ENCODE peak calls at places on chromosomes 13 and 19, in six cellular contexts. Y is AG04450, I is WTC11, Q is tibial artery, H is breast epithelium, B is glutamatergic neuron. J is an unnamed sample.

GRCh38 chr13:79490846-79491245 is 9.9 kb downstream of the NDFIP2 start:
- DNase-seq in B (no peak), Q (no peak), H (no peak), I (no peak), Y (no peak), J (no peak)

GRCh38 chr19:47032171-47032811 is 12.7 kb downstream of the NPAS1 start:
- DNase-seq in Y (no peak), Q (no peak), H (no peak), B (peak), I (peak), J (no peak)

GRCh38 chr19:53192771-53193533 is at the start of gene ZNF665:
- DNase-seq in I (peak), Y (peak), H (peak), B (peak), Q (peak), J (peak)

GRCh38 chr13:38166121-38166520 is 183.5 kb upstream of the UFM1 start:
- DNase-seq in B (no peak), Y (no peak), Q (no peak), H (no peak), I (no peak), J (no peak)

GRCh38 chr19:8473652-8474476 is 28.6 kb downstream of the PRAM1 start:
- DNase-seq in B (no peak), Q (no peak), I (no peak), Y (no peak), H (no peak), J (no peak)

GRCh38 chr19:57560049-57560491 is 407 bp upstream of the ZNF550 start:
- DNase-seq in Y (peak), B (no peak), H (peak), Q (no peak), I (no peak), J (no peak)

GRCh38 chr13:83929147-83929546 is 46.9 kb upstream of the SLITRK1 start:
- DNase-seq in Q (no peak), B (no peak), Y (no peak), I (no peak), H (no peak), J (no peak)

GRCh38 chr19:1466018-1466460 is 13.0 kb downstream of the C19orf25 start:
- DNase-seq in I (peak), Y (no peak), H (no peak), Q (no peak), B (no peak), J (no peak)

GRCh38 chr13:88031980-88032562 is 360.9 kb downstream of the SLITRK5 start:
- DNase-seq in H (no peak), I (no peak), Q (no peak), B (no peak), Y (no peak), J (no peak)

GRCh38 chr13:48125794-48126228 is 30.9 kb upstream of the MED4 start:
- DNase-seq in Q (peak), B (no peak), H (peak), Y (no peak), I (no peak), J (no peak)

GRCh38 chr19:42092350-42092749 is 16.4 kb downstream of the ZNF574 start:
- DNase-seq in Q (no peak), I (peak), B (no peak), Y (no peak), H (no peak), J (no peak)
- TF ChIP-seq CTCF in Q (no peak), I (no peak), B (no peak), Y (peak), H (no peak), J (peak)

GRCh38 chr13:108215428-108215827 is at the start of gene LIG4:
- DNase-seq in Q (peak), Y (peak), B (peak), I (peak), H (peak), J (peak)

GRCh38 chr13:108213946-108214345 is 1.4 kb downstream of the LIG4 start:
- DNase-seq in B (no peak), Q (no peak), H (no peak), Y (no peak), I (no peak), J (no peak)

GRCh38 chr13:108214511-108215383 is 589 bp downstream of the LIG4 start:
- DNase-seq in Y (no peak), Q (no peak), H (no peak), I (peak), B (peak), J (no peak)

GRCh38 chr13:108220042-108220441 is 1.9 kb downstream of the ABHD13 start:
- DNase-seq in I (no peak), B (no peak), Q (no peak), Y (no peak), H (no peak), J (no peak)

DNA sequence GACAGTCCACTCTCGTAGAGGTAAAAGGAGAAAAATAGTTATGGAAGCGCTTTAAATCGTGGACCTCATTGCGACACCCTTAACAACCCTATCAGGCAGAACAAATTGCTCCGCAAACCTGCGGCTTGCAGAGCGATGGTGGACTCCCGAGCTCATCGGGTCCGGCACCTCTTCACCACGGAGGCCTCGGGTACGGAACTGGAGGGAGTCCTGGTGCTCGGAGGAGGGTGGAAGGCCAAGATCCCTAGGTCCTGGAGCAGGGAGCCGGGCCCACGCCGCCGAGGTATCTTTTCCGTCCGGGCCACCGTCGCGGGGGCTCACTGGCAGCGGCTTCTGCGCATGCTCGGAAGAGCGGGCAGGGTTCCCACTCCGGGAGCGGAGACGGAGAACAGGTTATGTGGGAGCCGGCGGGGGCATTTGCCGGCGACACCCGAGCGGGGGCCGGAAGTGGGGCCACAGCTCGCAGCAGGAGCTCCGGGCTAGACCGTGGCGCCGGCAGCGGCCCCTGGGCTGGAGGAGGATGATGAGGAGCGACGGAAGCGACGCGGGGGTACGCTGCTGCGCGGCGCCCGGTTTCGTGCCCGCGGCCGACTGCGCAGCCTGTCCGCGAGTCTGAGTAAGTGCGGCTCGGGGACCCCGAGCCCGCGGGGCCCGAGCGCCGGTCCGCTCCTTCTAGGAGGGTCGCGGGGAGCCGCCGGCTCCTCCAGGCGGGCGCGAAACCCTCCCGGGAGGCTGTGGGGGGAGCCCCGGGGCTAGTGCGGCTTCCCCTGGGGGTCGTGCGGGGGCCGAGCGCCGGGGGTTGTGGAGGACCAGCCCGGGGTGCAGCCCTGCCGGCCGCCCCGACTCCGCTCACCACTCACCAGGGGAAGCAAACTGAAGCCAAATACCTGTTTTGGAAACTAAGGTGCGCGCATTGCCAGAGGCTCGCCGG is at the start of gene ABHD13:
- DNase-seq in Y (peak), Q (peak), I (peak), H (peak), B (peak), J (peak)
- TF ChIP-seq CTCF in Y (no peak), Q (no peak), I (no peak), H (no peak), B (no peak), J (peak)

GRCh38 chr13:52847682-52848432 is 583 bp downstream of the PCDH8 start:
- DNase-seq in Q (no peak), I (peak), H (no peak), B (peak), Y (no peak), J (no peak)

GRCh38 chr13:52845334-52845761 is 3.1 kb downstream of the PCDH8 start:
- DNase-seq in Y (no peak), B (peak), Q (no peak), I (peak), H (no peak), J (peak)

GRCh38 chr13:52847322-52847681 is 1.1 kb downstream of the PCDH8 start:
- DNase-seq in H (no peak), B (no peak), I (no peak), Q (no peak), Y (no peak), J (no peak)

GRCh38 chr13:52846567-52847321 is 1.7 kb downstream of the PCDH8 start:
- DNase-seq in Q (peak), H (no peak), Y (no peak), B (peak), I (peak), J (peak)

GRCh38 chr13:52845766-52846566 is 2.5 kb downstream of the PCDH8 start:
- DNase-seq in H (no peak), Q (no peak), B (peak), Y (no peak), I (peak), J (peak)
- TF ChIP-seq CTCF in H (no peak), Q (no peak), B (peak), Y (peak), I (peak), J (peak)

GRCh38 chr13:58712191-58712590 is 1080.6 kb downstream of the PCDH17 start:
- DNase-seq in B (peak), Y (no peak), Q (no peak), I (peak), H (no peak), J (no peak)
- TF ChIP-seq CTCF in B (no peak), Y (no peak), Q (no peak), I (no peak), H (no peak), J (no peak)

DNA sequence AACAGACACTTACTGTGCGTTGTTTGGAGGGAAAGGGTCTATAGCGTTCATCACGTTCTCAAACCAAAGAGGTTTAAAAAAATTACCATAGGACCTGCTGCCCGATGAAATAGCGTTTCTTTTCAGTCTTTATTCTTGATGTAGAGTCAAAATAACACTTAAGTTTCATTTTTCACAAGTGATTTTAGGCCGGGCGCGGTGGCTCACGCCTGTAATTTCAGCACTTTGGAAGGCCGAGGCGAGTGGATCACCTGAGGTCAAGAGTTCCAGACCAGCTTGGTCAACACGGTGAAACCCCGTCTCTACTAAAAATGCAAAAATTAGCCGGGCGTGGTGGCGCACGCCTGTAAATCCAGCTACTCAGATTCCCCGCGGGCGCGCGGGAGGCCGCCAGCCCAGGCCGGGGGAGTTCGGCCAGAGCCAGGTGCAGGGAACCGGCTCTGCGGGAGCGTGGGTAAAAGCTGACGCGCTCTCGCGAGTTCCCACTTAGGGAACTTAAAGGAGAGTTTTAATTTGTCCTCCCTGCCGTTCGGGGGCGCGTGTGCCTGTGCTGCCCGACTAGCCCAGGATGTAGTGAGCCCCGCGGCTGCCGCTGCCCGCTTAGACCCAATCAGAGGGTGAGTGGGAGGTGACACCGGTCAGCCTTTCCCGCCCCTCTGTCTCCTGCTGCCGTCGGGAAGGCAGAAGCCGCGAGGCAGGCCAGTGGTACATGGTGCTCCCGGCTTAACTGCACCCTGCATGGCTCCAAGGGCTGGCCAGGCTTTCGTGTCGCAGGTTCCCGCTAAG is 35.8 kb upstream of the NEK3 start:
- DNase-seq in I (peak), Q (peak), H (peak), Y (peak), B (peak), J (no peak)
- TF ChIP-seq CTCF in I (no peak), Q (no peak), H (no peak), Y (no peak), B (no peak), J (no peak)

GRCh38 chr13:20623000-20623399 is 56.0 kb downstream of the IFT88 start:
- DNase-seq in B (no peak), Y (no peak), Q (no peak), I (no peak), H (no peak), J (no peak)

DNA sequence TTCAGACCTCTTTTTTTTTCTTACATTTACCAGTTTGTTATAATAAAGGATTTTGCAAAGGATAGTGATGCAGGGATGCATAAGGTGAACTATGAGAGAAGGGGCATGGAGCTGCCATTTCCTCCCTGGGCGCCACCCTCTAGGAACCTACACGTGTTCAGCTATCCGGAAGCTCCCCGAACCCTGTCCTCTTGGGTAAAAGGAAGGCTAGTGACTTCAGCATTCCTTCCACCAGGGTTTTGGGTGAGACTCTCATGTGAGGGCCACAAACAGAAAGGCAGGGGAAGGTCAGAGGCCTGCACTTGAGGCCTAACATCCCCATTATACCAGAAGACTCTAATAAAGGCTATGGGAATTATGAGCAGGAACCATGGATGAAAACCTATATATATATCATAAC is 57.3 kb downstream of the IFT88 start:
- DNase-seq in H (no peak), B (no peak), Y (no peak), Q (no peak), I (no peak), J (no peak)
- TF ChIP-seq CTCF in H (no peak), B (no peak), Y (no peak), Q (no peak), I (no peak), J (no peak)

DNA sequence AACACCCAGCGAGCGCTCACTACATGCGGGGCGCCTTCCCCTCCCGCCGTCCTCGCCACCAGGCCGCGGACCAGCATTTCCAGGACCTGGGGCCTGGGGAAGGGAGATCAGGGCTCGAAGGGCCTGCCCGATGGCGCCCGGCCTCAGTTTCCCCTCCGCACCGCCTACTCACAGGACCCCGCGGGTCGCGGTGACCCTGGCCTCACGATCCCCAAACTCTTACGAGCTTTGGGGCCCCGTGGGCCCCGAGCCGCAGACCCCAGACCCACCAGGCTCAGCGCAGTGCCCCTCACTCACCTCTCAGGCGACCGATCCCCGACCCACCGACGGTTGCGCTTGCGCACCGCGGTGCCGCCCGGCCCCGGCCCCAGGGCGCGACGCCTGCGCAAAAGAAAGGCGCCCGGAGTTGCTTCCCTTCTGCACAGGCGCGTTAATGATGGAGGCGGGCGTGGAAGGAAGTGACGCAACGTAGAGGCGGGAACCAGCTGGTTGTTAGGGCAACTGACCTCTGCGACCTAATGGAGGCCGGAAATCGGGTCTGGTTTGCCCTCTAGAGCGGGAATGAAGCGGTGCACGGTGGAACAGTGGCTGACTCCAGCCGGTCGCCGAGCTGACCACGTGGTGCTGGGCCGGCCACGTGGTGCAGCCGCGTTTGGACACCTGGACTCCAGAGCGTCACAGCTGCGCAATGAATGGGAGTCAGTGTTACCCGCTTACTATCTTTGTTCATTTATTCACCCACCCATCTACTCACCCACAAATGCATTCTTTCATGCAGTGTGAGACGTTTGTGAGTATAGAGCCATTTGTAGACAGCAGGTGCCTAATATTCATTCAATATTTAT is at the start of gene SGTA:
- DNase-seq in Q (peak), Y (peak), B (peak), I (peak), H (peak), J (peak)
- TF ChIP-seq CTCF in Q (peak), Y (peak), B (no peak), I (no peak), H (peak), J (peak)

GRCh38 chr13:59477011-59477410 is 686.7 kb downstream of the DIAPH3 start:
- DNase-seq in I (peak), Y (no peak), H (no peak), B (no peak), Q (no peak), J (no peak)
- TF ChIP-seq CTCF in I (peak), Y (peak), H (no peak), B (peak), Q (no peak), J (peak)

GRCh38 chr19:40392894-40393517 is 3.0 kb upstream of the HIPK4 start:
- DNase-seq in Q (no peak), Y (no peak), H (peak), I (no peak), B (no peak), J (no peak)
- TF ChIP-seq CTCF in Q (no peak), Y (no peak), H (peak), I (no peak), B (no peak), J (no peak)

GRCh38 chr13:40564342-40564997 is 102.0 kb downstream of the FOXO1 start:
- DNase-seq in Y (no peak), Q (no peak), H (no peak), I (no peak), B (no peak), J (no peak)
- TF ChIP-seq CTCF in Y (no peak), Q (no peak), H (no peak), I (no peak), B (no peak), J (peak)